ENCODE peak calls at places on chromosomes 7 and 10, in four cellular contexts. V is EL, B is endodermal cell, K is fibroblast of the conjunctiva. M is an unnamed sample.

GRCh38 chr10:26439436-26440090 is 1.4 kb downstream of the APBB1IP start:
- DNase-seq in B (no peak), K (no peak), V (peak), M (no peak)

GRCh38 chr10:67487199-67487598 is 208.8 kb downstream of the CTNNA3 start:
- DNase-seq in K (no peak), B (no peak), V (no peak), M (no peak)

GRCh38 chr10:125151170-125151823 is 9.1 kb downstream of the CTBP2 start:
- DNase-seq in B (peak), V (no peak), K (no peak), M (no peak)

GRCh38 chr7:953547-954327 is 743 bp downstream of the ADAP1 start:
- DNase-seq in K (no peak), V (peak), B (peak), M (peak)

GRCh38 chr7:152336754-152337368 is 98.9 kb downstream of the KMT2C start:
- DNase-seq in K (peak), B (peak), V (peak), M (peak)

GRCh38 chr7:139762886-139763285 is 14.9 kb downstream of the HIPK2 start:
- DNase-seq in B (peak), V (peak), K (no peak), M (no peak)

GRCh38 chr10:65090991-65091390 is 1569.8 kb downstream of the REEP3 start:
- DNase-seq in B (no peak), V (no peak), K (no peak), M (no peak)

GRCh38 chr10:79321494-79321882 is 25.8 kb upstream of the PPIF start:
- DNase-seq in K (no peak), V (no peak), B (no peak), M (no peak)

GRCh38 chr7:137975223-137975622 is 26.7 kb downstream of the CREB3L2 start:
- DNase-seq in V (peak), K (no peak), B (no peak), M (no peak)

GRCh38 chr7:138872576-138872975 is 74.6 kb upstream of the ATP6V0A4 start:
- DNase-seq in V (peak), B (no peak), K (no peak), M (no peak)

GRCh38 chr7:51366930-51367613 is 50.5 kb upstream of the COBL start:
- DNase-seq in K (peak), B (peak), V (peak), M (peak)

GRCh38 chr10:29608062-29608461 is 26.7 kb downstream of the SVIL start:
- DNase-seq in B (peak), K (no peak), V (no peak), M (no peak)

GRCh38 chr10:3666525-3667302 is 118.3 kb downstream of the KLF6 start:
- DNase-seq in K (no peak), B (no peak), V (no peak), M (no peak)

GRCh38 chr10:63671317-63671937 is 150.2 kb downstream of the REEP3 start:
- DNase-seq in B (no peak), K (peak), V (peak), M (no peak)

GRCh38 chr10:2619472-2619871 is 447.9 kb upstream of the PFKP start:
- DNase-seq in K (no peak), B (peak), V (no peak), M (no peak)

GRCh38 chr10:83880252-83880791 is 259.0 kb upstream of the GHITM start:
- DNase-seq in B (no peak), V (no peak), K (no peak), M (no peak)

GRCh38 chr10:6649903-6650302 is 69.8 kb upstream of the PRKCQ start:
- DNase-seq in V (no peak), B (no peak), K (no peak), M (no peak)

GRCh38 chr10:93518531-93518930 is 22.1 kb downstream of the CEP55 start:
- DNase-seq in V (no peak), B (no peak), K (no peak), M (no peak)

GRCh38 chr10:119364941-119365340 is 157.6 kb downstream of the GRK5 start:
- DNase-seq in K (no peak), B (no peak), V (no peak), M (peak)

GRCh38 chr10:15084502-15084922 is 4.1 kb downstream of the ACBD7 start:
- DNase-seq in K (peak), V (peak), B (peak), M (no peak)

GRCh38 chr10:100186253-100186780 is 488 bp upstream of the ERLIN1 start:
- DNase-seq in B (no peak), K (peak), V (no peak), M (peak)

GRCh38 chr10:102281103-102281502 is 35.8 kb downstream of the GBF1 start:
- DNase-seq in K (no peak), V (no peak), B (no peak), M (no peak)

GRCh38 chr10:12321641-12322040 is 27.7 kb upstream of the CAMK1D start:
- DNase-seq in K (no peak), V (no peak), B (no peak), M (no peak)

GRCh38 chr10:113022265-113022664 is 72.2 kb downstream of the TCF7L2 start:
- DNase-seq in B (no peak), K (no peak), V (no peak), M (no peak)

GRCh38 chr10:132396495-132397035 is 435 bp upstream of the PWWP2B start:
- DNase-seq in V (peak), K (no peak), B (peak), M (peak)

GRCh38 chr7:74518041-74518440 is 64.3 kb downstream of the GTF2IRD1 start:
- DNase-seq in B (no peak), V (no peak), K (no peak), M (no peak)

GRCh38 chr10:7408003-7408493 is 2.8 kb downstream of the SFMBT2 start:
- DNase-seq in B (peak), K (no peak), V (no peak), M (peak)

GRCh38 chr10:60465801-60466200 is 76.1 kb upstream of the ANK3 start:
- DNase-seq in B (no peak), K (no peak), V (peak), M (no peak)

GRCh38 chr10:87054373-87055295 is 34.5 kb downstream of the FAM25A start:
- DNase-seq in B (peak), K (no peak), V (peak), M (no peak)

GRCh38 chr10:70052462-70053211 is at the start of gene MACROH2A2:
- DNase-seq in V (peak), K (peak), B (peak), M (peak)

GRCh38 chr7:46756256-46756655 is 825.7 kb downstream of the TNS3 start:
- DNase-seq in B (no peak), K (no peak), V (no peak), M (no peak)

GRCh38 chr7:87354749-87355148 is 9.3 kb downstream of the CROT start:
- DNase-seq in B (no peak), V (peak), K (no peak), M (no peak)

GRCh38 chr7:154953006-154953684 is 49.8 kb downstream of the PAXIP1 start:
- DNase-seq in V (peak), K (peak), B (peak), M (peak)

GRCh38 chr7:70182516-70182915 is 584.2 kb downstream of the AUTS2 start:
- DNase-seq in K (no peak), V (no peak), B (no peak), M (no peak)

GRCh38 chr7:91713669-91714068 is 166.8 kb downstream of the MTERF1 start:
- DNase-seq in K (no peak), V (no peak), B (no peak), M (no peak)

GRCh38 chr7:29161226-29161625 is 14.9 kb upstream of the CPVL start:
- DNase-seq in K (no peak), V (no peak), B (no peak), M (no peak)

GRCh38 chr7:29330136-29330535 is 135.6 kb downstream of the CHN2 start:
- DNase-seq in B (no peak), V (no peak), K (no peak), M (no peak)

GRCh38 chr7:101426303-101427011 is 63.8 kb downstream of the COL26A1 start:
- DNase-seq in K (no peak), B (no peak), V (no peak), M (no peak)